ENCODE peak calls at places on chromosomes 2 and 18, in six cellular contexts. One of them, this sample, is unnamed.

GRCh38 chr18:49910019-49910418 is 96.7 kb upstream of the ACAA2 start:
- DNase-seq in HT-29: no peak
- DNase-seq in BJ: no peak
- DNase-seq in progenitor cell of endocrine pancreas: no peak
- DNase-seq in psoas muscle: no peak
- DNase-seq in tibial artery: no peak
- DNase-seq in this sample: no peak

GRCh38 chr18:48808476-48808875 is 142.3 kb downstream of the SMAD7 start:
- DNase-seq in HT-29: no peak
- DNase-seq in BJ: no peak
- DNase-seq in progenitor cell of endocrine pancreas: no peak
- DNase-seq in psoas muscle: no peak
- DNase-seq in tibial artery: no peak
- DNase-seq in this sample: no peak

GRCh38 chr2:226131299-226131784 is 668.3 kb downstream of the IRS1 start:
- DNase-seq in HT-29: no peak
- DNase-seq in BJ: no peak
- DNase-seq in progenitor cell of endocrine pancreas: no peak
- DNase-seq in psoas muscle: peak; percentile 71
- DNase-seq in tibial artery: no peak
- DNase-seq in this sample: no peak

GRCh38 chr2:108243566-108243965 is 3.8 kb downstream of the SULT1C3 start:
- DNase-seq in HT-29: peak; percentile 61
- DNase-seq in BJ: no peak
- DNase-seq in progenitor cell of endocrine pancreas: no peak
- DNase-seq in psoas muscle: no peak
- DNase-seq in tibial artery: no peak
- DNase-seq in this sample: no peak

GRCh38 chr2:69309336-69310048 is 77.5 kb downstream of the GFPT1 start:
- DNase-seq in HT-29: peak; percentile 90
- DNase-seq in BJ: no peak
- DNase-seq in progenitor cell of endocrine pancreas: no peak
- DNase-seq in psoas muscle: no peak
- DNase-seq in tibial artery: peak; percentile 51
- DNase-seq in this sample: no peak

GRCh38 chr2:26462511-26463251 is 15.2 kb downstream of the OTOF start:
- DNase-seq in HT-29: peak; percentile 65
- DNase-seq in BJ: no peak
- DNase-seq in progenitor cell of endocrine pancreas: no peak
- DNase-seq in psoas muscle: peak; percentile 80
- DNase-seq in tibial artery: peak; percentile 33
- DNase-seq in this sample: no peak

GRCh38 chr2:217995741-217996141 is 7.1 kb downstream of the TNS1 start:
- DNase-seq in HT-29: no peak
- DNase-seq in BJ: no peak
- DNase-seq in progenitor cell of endocrine pancreas: no peak
- DNase-seq in psoas muscle: peak; percentile 84
- DNase-seq in tibial artery: peak; percentile 80
- DNase-seq in this sample: no peak

GRCh38 chr2:182866461-182867369 is at the start of gene FRZB:
- DNase-seq in HT-29: no peak
- DNase-seq in BJ: no peak
- DNase-seq in progenitor cell of endocrine pancreas: peak; percentile 39
- DNase-seq in psoas muscle: peak; percentile 81
- DNase-seq in tibial artery: peak; percentile 81
- DNase-seq in this sample: peak; percentile 78

GRCh38 chr2:187390891-187391290 is 57.2 kb downstream of the CALCRL start:
- DNase-seq in HT-29: peak; percentile 6
- DNase-seq in BJ: peak; percentile 67
- DNase-seq in progenitor cell of endocrine pancreas: no peak
- DNase-seq in psoas muscle: no peak
- DNase-seq in tibial artery: no peak
- DNase-seq in this sample: no peak

GRCh38 chr2:146523218-146523617 is 1321.6 kb upstream of the ACVR2A start:
- DNase-seq in HT-29: peak; percentile 23
- DNase-seq in BJ: no peak
- DNase-seq in progenitor cell of endocrine pancreas: no peak
- DNase-seq in psoas muscle: no peak
- DNase-seq in tibial artery: no peak
- DNase-seq in this sample: no peak

GRCh38 chr2:195092341-195092740 is 564.7 kb upstream of the SLC39A10 start:
- DNase-seq in HT-29: no peak
- DNase-seq in BJ: no peak
- DNase-seq in progenitor cell of endocrine pancreas: no peak
- DNase-seq in psoas muscle: no peak
- DNase-seq in tibial artery: no peak
- DNase-seq in this sample: no peak

This sample was measured in cardiac septum.